ENCODE peak calls at places on chromosome 16, in eight cellular contexts. One of them, this sample, is unnamed.

GRCh38 chr16:4082474-4083044 is 33.7 kb downstream of the ADCY9 start:
- DNase-seq in CD8-positive, alpha-beta T cell: no peak
- DNase-seq in SK-N-SH: no peak
- DNase-seq in ovary: no peak
- DNase-seq in dorsolateral prefrontal cortex: no peak
- DNase-seq in fibroblast of mammary gland: no peak
- DNase-seq in endothelial cell: no peak
- DNase-seq in HFF-Myc: no peak
- DNase-seq in this sample: no peak

GRCh38 chr16:67504190-67505021 is 21.1 kb upstream of the AGRP start:
- DNase-seq in CD8-positive, alpha-beta T cell: peak
- DNase-seq in SK-N-SH: no peak
- DNase-seq in ovary: no peak
- DNase-seq in dorsolateral prefrontal cortex: no peak
- DNase-seq in fibroblast of mammary gland: peak
- DNase-seq in endothelial cell: no peak
- DNase-seq in HFF-Myc: no peak
- DNase-seq in this sample: no peak

GRCh38 chr16:62249069-62249468 is 212.8 kb upstream of the CDH8 start:
- DNase-seq in CD8-positive, alpha-beta T cell: no peak
- DNase-seq in SK-N-SH: no peak
- DNase-seq in ovary: no peak
- DNase-seq in dorsolateral prefrontal cortex: no peak
- DNase-seq in fibroblast of mammary gland: no peak
- DNase-seq in endothelial cell: no peak
- DNase-seq in HFF-Myc: no peak
- DNase-seq in this sample: no peak

GRCh38 chr16:57042157-57043111 is 49.9 kb upstream of the CPNE2 start:
- DNase-seq in CD8-positive, alpha-beta T cell: peak
- DNase-seq in SK-N-SH: no peak
- DNase-seq in ovary: no peak
- DNase-seq in dorsolateral prefrontal cortex: no peak
- DNase-seq in fibroblast of mammary gland: no peak
- DNase-seq in endothelial cell: no peak
- DNase-seq in HFF-Myc: no peak
- DNase-seq in this sample: no peak

GRCh38 chr16:53534206-53534605 is 31.2 kb upstream of the AKTIP start:
- DNase-seq in CD8-positive, alpha-beta T cell: no peak
- DNase-seq in SK-N-SH: no peak
- DNase-seq in ovary: no peak
- DNase-seq in dorsolateral prefrontal cortex: no peak
- DNase-seq in fibroblast of mammary gland: no peak
- DNase-seq in endothelial cell: no peak
- DNase-seq in HFF-Myc: no peak
- DNase-seq in this sample: no peak

GRCh38 chr16:66364117-66364958 is 2.2 kb upstream of the CDH5 start:
- DNase-seq in CD8-positive, alpha-beta T cell: no peak
- DNase-seq in SK-N-SH: no peak
- DNase-seq in ovary: peak
- DNase-seq in dorsolateral prefrontal cortex: no peak
- DNase-seq in fibroblast of mammary gland: peak
- DNase-seq in endothelial cell: peak
- DNase-seq in HFF-Myc: no peak
- DNase-seq in this sample: no peak

GRCh38 chr16:81680444-81681263 is 98.4 kb upstream of the PLCG2 start:
- DNase-seq in CD8-positive, alpha-beta T cell: no peak
- DNase-seq in SK-N-SH: no peak
- DNase-seq in ovary: no peak
- DNase-seq in dorsolateral prefrontal cortex: no peak
- DNase-seq in fibroblast of mammary gland: no peak
- DNase-seq in endothelial cell: no peak
- DNase-seq in HFF-Myc: no peak
- DNase-seq in this sample: no peak

GRCh38 chr16:24609740-24610420 is 70.5 kb downstream of the RBBP6 start:
- DNase-seq in CD8-positive, alpha-beta T cell: no peak
- DNase-seq in SK-N-SH: peak
- DNase-seq in ovary: peak
- DNase-seq in dorsolateral prefrontal cortex: peak
- DNase-seq in fibroblast of mammary gland: peak
- DNase-seq in endothelial cell: peak
- DNase-seq in HFF-Myc: no peak
- DNase-seq in this sample: peak

GRCh38 chr16:75519175-75519574 is 16.7 kb downstream of the CHST5 start:
- DNase-seq in CD8-positive, alpha-beta T cell: no peak
- DNase-seq in SK-N-SH: no peak
- DNase-seq in ovary: no peak
- DNase-seq in dorsolateral prefrontal cortex: no peak
- DNase-seq in fibroblast of mammary gland: no peak
- DNase-seq in endothelial cell: no peak
- DNase-seq in HFF-Myc: no peak
- DNase-seq in this sample: no peak

GRCh38 chr16:12672986-12673385 is 130.7 kb downstream of the CPPED1 start:
- DNase-seq in CD8-positive, alpha-beta T cell: no peak
- DNase-seq in SK-N-SH: no peak
- DNase-seq in ovary: no peak
- DNase-seq in dorsolateral prefrontal cortex: no peak
- DNase-seq in fibroblast of mammary gland: no peak
- DNase-seq in endothelial cell: no peak
- DNase-seq in HFF-Myc: no peak
- DNase-seq in this sample: no peak

GRCh38 chr16:8611886-8612595 is 9.5 kb upstream of the METTL22 start:
- DNase-seq in CD8-positive, alpha-beta T cell: no peak
- DNase-seq in SK-N-SH: no peak
- DNase-seq in ovary: no peak
- DNase-seq in dorsolateral prefrontal cortex: no peak
- DNase-seq in fibroblast of mammary gland: peak
- DNase-seq in endothelial cell: no peak
- DNase-seq in HFF-Myc: no peak
- DNase-seq in this sample: no peak
- TF ChIP-seq CTCF in CD8-positive, alpha-beta T cell: no peak
- TF ChIP-seq CTCF in SK-N-SH: no peak
- TF ChIP-seq CTCF in ovary: no peak
- TF ChIP-seq CTCF in dorsolateral prefrontal cortex: no peak
- TF ChIP-seq CTCF in fibroblast of mammary gland: no peak
- TF ChIP-seq CTCF in endothelial cell: no peak
- TF ChIP-seq CTCF in HFF-Myc: no peak
- TF ChIP-seq CTCF in this sample: no peak

GRCh38 chr16:23155445-23156049 is 6.3 kb upstream of the USP31 start:
- DNase-seq in CD8-positive, alpha-beta T cell: no peak
- DNase-seq in SK-N-SH: no peak
- DNase-seq in ovary: no peak
- DNase-seq in dorsolateral prefrontal cortex: no peak
- DNase-seq in fibroblast of mammary gland: peak
- DNase-seq in endothelial cell: peak
- DNase-seq in HFF-Myc: no peak
- DNase-seq in this sample: peak
- TF ChIP-seq CTCF in CD8-positive, alpha-beta T cell: no peak
- TF ChIP-seq CTCF in SK-N-SH: peak
- TF ChIP-seq CTCF in ovary: no peak
- TF ChIP-seq CTCF in dorsolateral prefrontal cortex: peak
- TF ChIP-seq CTCF in fibroblast of mammary gland: peak
- TF ChIP-seq CTCF in endothelial cell: no peak
- TF ChIP-seq CTCF in HFF-Myc: peak
- TF ChIP-seq CTCF in this sample: peak

GRCh38 chr16:2883027-2883846 is at the start of gene FLYWCH2:
- DNase-seq in CD8-positive, alpha-beta T cell: peak
- DNase-seq in SK-N-SH: peak
- DNase-seq in ovary: peak
- DNase-seq in dorsolateral prefrontal cortex: peak
- DNase-seq in fibroblast of mammary gland: peak
- DNase-seq in endothelial cell: peak
- DNase-seq in HFF-Myc: no peak
- DNase-seq in this sample: peak
- TF ChIP-seq CTCF in CD8-positive, alpha-beta T cell: no peak
- TF ChIP-seq CTCF in SK-N-SH: no peak
- TF ChIP-seq CTCF in ovary: no peak
- TF ChIP-seq CTCF in dorsolateral prefrontal cortex: peak
- TF ChIP-seq CTCF in fibroblast of mammary gland: no peak
- TF ChIP-seq CTCF in endothelial cell: peak
- TF ChIP-seq CTCF in HFF-Myc: no peak
- TF ChIP-seq CTCF in this sample: no peak

GRCh38 chr16:89455692-89456091 is 34.7 kb downstream of the ANKRD11 start:
- DNase-seq in CD8-positive, alpha-beta T cell: no peak
- DNase-seq in SK-N-SH: no peak
- DNase-seq in ovary: no peak
- DNase-seq in dorsolateral prefrontal cortex: no peak
- DNase-seq in fibroblast of mammary gland: no peak
- DNase-seq in endothelial cell: no peak
- DNase-seq in HFF-Myc: no peak
- DNase-seq in this sample: no peak

GRCh38 chr16:89452925-89453324 is 37.4 kb downstream of the ANKRD11 start:
- DNase-seq in CD8-positive, alpha-beta T cell: no peak
- DNase-seq in SK-N-SH: no peak
- DNase-seq in ovary: no peak
- DNase-seq in dorsolateral prefrontal cortex: no peak
- DNase-seq in fibroblast of mammary gland: no peak
- DNase-seq in endothelial cell: no peak
- DNase-seq in HFF-Myc: no peak
- DNase-seq in this sample: no peak

GRCh38 chr16:89452241-89452640 is 38.1 kb downstream of the ANKRD11 start:
- DNase-seq in CD8-positive, alpha-beta T cell: no peak
- DNase-seq in SK-N-SH: no peak
- DNase-seq in ovary: no peak
- DNase-seq in dorsolateral prefrontal cortex: no peak
- DNase-seq in fibroblast of mammary gland: no peak
- DNase-seq in endothelial cell: no peak
- DNase-seq in HFF-Myc: no peak
- DNase-seq in this sample: no peak

GRCh38 chr16:89455178-89455577 is 35.2 kb downstream of the ANKRD11 start:
- DNase-seq in CD8-positive, alpha-beta T cell: no peak
- DNase-seq in SK-N-SH: no peak
- DNase-seq in ovary: no peak
- DNase-seq in dorsolateral prefrontal cortex: no peak
- DNase-seq in fibroblast of mammary gland: no peak
- DNase-seq in endothelial cell: no peak
- DNase-seq in HFF-Myc: no peak
- DNase-seq in this sample: no peak

DNA sequence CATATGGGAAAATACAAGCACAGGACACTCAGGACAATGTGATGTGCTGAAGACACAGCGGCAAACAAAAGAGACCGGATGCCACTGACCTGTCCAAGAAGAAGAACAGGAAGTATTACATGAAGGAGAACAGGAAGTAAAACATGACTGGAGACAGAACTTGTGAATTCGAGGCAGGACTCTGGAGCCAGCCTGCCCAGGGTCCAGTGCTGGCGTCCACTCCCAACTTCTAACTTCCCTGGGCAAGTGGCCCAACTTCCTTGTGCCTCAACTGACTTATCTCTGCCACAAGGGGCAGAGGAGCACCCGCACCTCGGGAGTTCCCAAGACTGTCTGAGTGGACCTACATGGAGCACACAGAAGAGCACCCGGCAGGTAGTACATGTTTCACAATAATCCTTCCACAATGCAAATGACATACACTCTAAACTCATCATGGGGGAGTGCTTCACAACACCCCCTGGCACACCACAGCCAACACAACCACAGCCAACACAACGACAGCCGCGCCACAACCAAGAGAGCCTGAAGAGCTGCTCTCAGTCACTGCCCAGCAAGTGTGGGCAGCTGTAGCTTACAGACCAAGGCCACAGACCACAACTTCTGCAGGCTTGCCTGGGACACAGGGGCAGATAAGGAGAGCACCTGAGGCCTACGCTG is 36.6 kb downstream of the ANKRD11 start:
- DNase-seq in CD8-positive, alpha-beta T cell: no peak
- DNase-seq in SK-N-SH: no peak
- DNase-seq in ovary: no peak
- DNase-seq in dorsolateral prefrontal cortex: no peak
- DNase-seq in fibroblast of mammary gland: peak
- DNase-seq in endothelial cell: peak
- DNase-seq in HFF-Myc: no peak
- DNase-seq in this sample: no peak
- TF ChIP-seq CTCF in CD8-positive, alpha-beta T cell: no peak
- TF ChIP-seq CTCF in SK-N-SH: peak
- TF ChIP-seq CTCF in ovary: no peak
- TF ChIP-seq CTCF in dorsolateral prefrontal cortex: no peak
- TF ChIP-seq CTCF in fibroblast of mammary gland: peak
- TF ChIP-seq CTCF in endothelial cell: no peak
- TF ChIP-seq CTCF in HFF-Myc: peak
- TF ChIP-seq CTCF in this sample: peak

GRCh38 chr16:84528317-84528716 is 23.9 kb upstream of the MEAK7 start:
- DNase-seq in CD8-positive, alpha-beta T cell: no peak
- DNase-seq in SK-N-SH: no peak
- DNase-seq in ovary: no peak
- DNase-seq in dorsolateral prefrontal cortex: no peak
- DNase-seq in fibroblast of mammary gland: no peak
- DNase-seq in endothelial cell: no peak
- DNase-seq in HFF-Myc: no peak
- DNase-seq in this sample: no peak

GRCh38 chr16:84532855-84533486 is 28.5 kb upstream of the MEAK7 start:
- DNase-seq in CD8-positive, alpha-beta T cell: no peak
- DNase-seq in SK-N-SH: no peak
- DNase-seq in ovary: no peak
- DNase-seq in dorsolateral prefrontal cortex: no peak
- DNase-seq in fibroblast of mammary gland: peak
- DNase-seq in endothelial cell: no peak
- DNase-seq in HFF-Myc: no peak
- DNase-seq in this sample: no peak

GRCh38 chr16:84532299-84532724 is 27.9 kb upstream of the MEAK7 start:
- DNase-seq in CD8-positive, alpha-beta T cell: no peak
- DNase-seq in SK-N-SH: no peak
- DNase-seq in ovary: peak
- DNase-seq in dorsolateral prefrontal cortex: no peak
- DNase-seq in fibroblast of mammary gland: peak
- DNase-seq in endothelial cell: peak
- DNase-seq in HFF-Myc: peak
- DNase-seq in this sample: no peak

GRCh38 chr16:84529607-84530006 is 25.1 kb upstream of the MEAK7 start:
- DNase-seq in CD8-positive, alpha-beta T cell: no peak
- DNase-seq in SK-N-SH: no peak
- DNase-seq in ovary: no peak
- DNase-seq in dorsolateral prefrontal cortex: no peak
- DNase-seq in fibroblast of mammary gland: no peak
- DNase-seq in endothelial cell: no peak
- DNase-seq in HFF-Myc: no peak
- DNase-seq in this sample: no peak

DNA sequence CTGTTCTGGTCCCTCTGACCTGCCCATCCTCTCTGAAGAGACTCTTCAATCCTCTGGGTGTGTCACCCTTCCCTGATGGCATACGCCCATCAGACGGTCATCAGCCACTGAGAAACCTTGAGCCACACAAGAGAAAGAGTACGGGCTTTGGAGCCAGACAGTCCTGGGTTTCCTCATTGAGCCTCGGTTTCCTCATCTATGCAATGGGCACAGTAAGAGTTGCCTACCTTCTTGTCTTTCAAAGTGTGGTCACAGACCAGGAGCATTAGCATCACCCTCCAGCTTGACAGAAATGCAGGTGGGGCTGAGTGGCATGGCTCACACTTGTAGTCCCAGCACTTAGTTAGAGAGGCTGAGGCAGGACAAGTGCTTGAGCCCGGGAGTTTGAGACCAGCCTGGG is 26.1 kb upstream of the MEAK7 start:
- DNase-seq in CD8-positive, alpha-beta T cell: no peak
- DNase-seq in SK-N-SH: no peak
- DNase-seq in ovary: no peak
- DNase-seq in dorsolateral prefrontal cortex: no peak
- DNase-seq in fibroblast of mammary gland: no peak
- DNase-seq in endothelial cell: no peak
- DNase-seq in HFF-Myc: no peak
- DNase-seq in this sample: no peak
- TF ChIP-seq CTCF in CD8-positive, alpha-beta T cell: no peak
- TF ChIP-seq CTCF in SK-N-SH: no peak
- TF ChIP-seq CTCF in ovary: no peak
- TF ChIP-seq CTCF in dorsolateral prefrontal cortex: no peak
- TF ChIP-seq CTCF in fibroblast of mammary gland: no peak
- TF ChIP-seq CTCF in endothelial cell: no peak
- TF ChIP-seq CTCF in HFF-Myc: no peak
- TF ChIP-seq CTCF in this sample: no peak

GRCh38 chr16:31700530-31701388 is 172.8 kb upstream of the ZNF267 start:
- DNase-seq in CD8-positive, alpha-beta T cell: peak
- DNase-seq in SK-N-SH: peak
- DNase-seq in ovary: peak
- DNase-seq in dorsolateral prefrontal cortex: peak
- DNase-seq in fibroblast of mammary gland: peak
- DNase-seq in endothelial cell: peak
- DNase-seq in HFF-Myc: no peak
- DNase-seq in this sample: peak
- TF ChIP-seq CTCF in CD8-positive, alpha-beta T cell: no peak
- TF ChIP-seq CTCF in SK-N-SH: peak
- TF ChIP-seq CTCF in ovary: no peak
- TF ChIP-seq CTCF in dorsolateral prefrontal cortex: peak
- TF ChIP-seq CTCF in fibroblast of mammary gland: no peak
- TF ChIP-seq CTCF in endothelial cell: no peak
- TF ChIP-seq CTCF in HFF-Myc: no peak
- TF ChIP-seq CTCF in this sample: no peak

This sample was measured in Calu3.